ENCODE peak calls at places on chromosome 13, in eight cellular contexts. Q is progenitor cell of endocrine pancreas, O is tibial artery, T is transverse colon, B is colonic mucosa, V is cardiac fibroblast, I is astrocyte of the spinal cord, U is AG10803. M is an unnamed sample.

GRCh38 chr13:53151692-53152421 is 123.2 kb downstream of the OLFM4 start:
- DNase-seq in Q (peak; percentile 30), O (no peak), T (peak; percentile 44), B (peak; percentile 60), V (peak; percentile 11), I (no peak), U (peak; percentile 32), M (no peak)

GRCh38 chr13:97566907-97567306 is 132.9 kb downstream of the RAP2A start:
- DNase-seq in Q (no peak), O (no peak), T (no peak), B (no peak), V (no peak), I (no peak), U (no peak), M (no peak)

GRCh38 chr13:22061806-22062391 is 391.0 kb downstream of the FGF9 start:
- DNase-seq in Q (no peak), O (no peak), T (no peak), B (no peak), V (no peak), I (no peak), U (no peak), M (no peak)

GRCh38 chr13:97395437-97396136 is 38.4 kb upstream of the RAP2A start:
- DNase-seq in Q (no peak), O (no peak), T (no peak), B (no peak), V (peak; percentile 37), I (peak; percentile 19), U (peak; percentile 37), M (no peak)

GRCh38 chr13:101623469-101624209 is 171.2 kb downstream of the ITGBL1 start:
- DNase-seq in Q (no peak), O (no peak), T (no peak), B (no peak), V (no peak), I (peak; percentile 38), U (no peak), M (no peak)

GRCh38 chr13:26222523-26223046 is 471 bp upstream of the RNF6 start:
- DNase-seq in Q (no peak), O (no peak), T (no peak), B (no peak), V (no peak), I (no peak), U (no peak), M (no peak)

GRCh38 chr13:39835253-39835652 is 179.8 kb downstream of the COG6 start:
- DNase-seq in Q (no peak), O (no peak), T (no peak), B (no peak), V (no peak), I (peak; percentile 45), U (no peak), M (no peak)

GRCh38 chr13:43737524-43737923 is 49.2 kb downstream of the ENOX1 start:
- DNase-seq in Q (no peak), O (no peak), T (no peak), B (no peak), V (no peak), I (no peak), U (no peak), M (no peak)

GRCh38 chr13:54492995-54493394 is 1464.4 kb downstream of the OLFM4 start:
- DNase-seq in Q (no peak), O (no peak), T (no peak), B (no peak), V (no peak), I (no peak), U (no peak), M (no peak)

GRCh38 chr13:25982908-25983307 is 68.9 kb downstream of the SHISA2 start:
- DNase-seq in Q (no peak), O (no peak), T (no peak), B (no peak), V (no peak), I (no peak), U (no peak), M (no peak)

GRCh38 chr13:105037064-105037463 is 1498.4 kb downstream of the EFNB2 start:
- DNase-seq in Q (no peak), O (no peak), T (no peak), B (no peak), V (no peak), I (peak; percentile 27), U (no peak), M (no peak)

GRCh38 chr13:82698383-82698782 is 1183.9 kb downstream of the SLITRK1 start:
- DNase-seq in Q (no peak), O (no peak), T (no peak), B (no peak), V (no peak), I (no peak), U (no peak), M (no peak)

GRCh38 chr13:48244159-48244558 is 11.2 kb downstream of the ITM2B start:
- DNase-seq in Q (no peak), O (no peak), T (no peak), B (no peak), V (no peak), I (no peak), U (no peak), M (no peak)

GRCh38 chr13:102317593-102317992 is 84.3 kb downstream of the FGF14 start:
- DNase-seq in Q (no peak), O (peak; percentile 88), T (peak; percentile 47), B (peak; percentile 55), V (peak; percentile 81), I (peak; percentile 5), U (no peak), M (peak; percentile 54)

GRCh38 chr13:99215466-99215865 is 14.8 kb downstream of the UBAC2 start:
- DNase-seq in Q (no peak), O (no peak), T (no peak), B (no peak), V (no peak), I (no peak), U (no peak), M (no peak)

GRCh38 chr13:93227906-93228801 is 1.5 kb downstream of the GPC6 start:
- DNase-seq in Q (peak; percentile 71), O (peak; percentile 86), T (peak; percentile 32), B (peak; percentile 34), V (peak; percentile 93), I (peak; percentile 92), U (peak; percentile 89), M (no peak)

GRCh38 chr13:93244141-93244917 is 17.7 kb downstream of the GPC6 start:
- DNase-seq in Q (no peak), O (peak; percentile 67), T (no peak), B (no peak), V (peak; percentile 68), I (peak; percentile 66), U (peak; percentile 62), M (no peak)

GRCh38 chr13:99389520-99390304 is 82.5 kb upstream of the GPR183 start:
- DNase-seq in Q (no peak), O (no peak), T (no peak), B (no peak), V (no peak), I (no peak), U (no peak), M (no peak)

GRCh38 chr13:106156468-106156867 is 379.0 kb downstream of the EFNB2 start:
- DNase-seq in Q (no peak), O (no peak), T (no peak), B (no peak), V (peak; percentile 86), I (peak; percentile 98), U (peak; percentile 98), M (no peak)

GRCh38 chr13:49997935-49998334 is 1.1 kb downstream of the TRIM13 start:
- DNase-seq in Q (no peak), O (no peak), T (no peak), B (peak; percentile 31), V (no peak), I (no peak), U (peak; percentile 6), M (no peak)

GRCh38 chr13:46530084-46530935 is 22.7 kb upstream of the LRCH1 start:
- DNase-seq in Q (no peak), O (no peak), T (no peak), B (no peak), V (peak; percentile 33), I (peak; percentile 46), U (peak; percentile 22), M (no peak)

DNA sequence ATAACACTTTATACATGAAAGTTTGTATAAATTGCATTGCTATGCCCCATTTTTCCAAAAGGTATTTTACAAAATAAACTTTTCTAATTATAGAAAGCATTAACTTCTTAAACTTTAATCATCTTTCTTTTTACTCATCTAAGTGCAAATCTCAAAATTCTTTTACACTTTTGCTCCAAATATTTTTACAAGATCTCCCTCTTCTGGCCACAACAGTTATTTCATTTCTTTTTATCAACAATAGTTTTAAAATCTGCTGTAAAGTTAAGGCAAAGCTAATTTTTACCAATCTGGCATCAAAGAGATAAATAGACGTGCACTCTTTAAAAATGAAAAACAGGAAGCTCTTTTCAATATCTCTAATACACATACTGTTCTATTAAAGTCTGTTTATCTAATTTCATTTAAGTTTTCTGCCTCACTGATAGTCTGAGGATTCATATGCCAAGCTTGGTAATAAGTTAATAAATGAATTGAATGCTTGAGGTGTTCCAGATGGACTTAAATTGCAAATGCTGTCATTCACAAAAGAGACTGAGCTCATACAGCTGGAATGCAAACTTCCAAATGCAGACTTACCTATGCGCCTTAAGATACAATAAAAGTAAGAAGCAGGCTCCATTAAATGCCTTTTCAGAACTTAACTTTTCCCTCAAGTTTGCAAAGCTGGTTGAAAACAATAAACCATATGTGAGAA is 583.0 kb upstream of the ATXN8OS start:
- DNase-seq in Q (no peak), O (no peak), T (no peak), B (no peak), V (no peak), I (peak; percentile 17), U (no peak), M (no peak)
- TF ChIP-seq CTCF in Q (peak; percentile 67), O (no peak), T (no peak), B (no peak), V (no peak), I (peak; percentile 26), U (no peak), M (no peak)

GRCh38 chr13:94416454-94417080 is 62.9 kb downstream of the DCT start:
- DNase-seq in Q (peak; percentile 35), O (no peak), T (no peak), B (no peak), V (peak; percentile 28), I (no peak), U (no peak), M (no peak)
- TF ChIP-seq CTCF in Q (peak; percentile 81), O (no peak), T (no peak), B (peak; percentile 40), V (peak; percentile 44), I (peak; percentile 64), U (peak; percentile 42), M (no peak)

DNA sequence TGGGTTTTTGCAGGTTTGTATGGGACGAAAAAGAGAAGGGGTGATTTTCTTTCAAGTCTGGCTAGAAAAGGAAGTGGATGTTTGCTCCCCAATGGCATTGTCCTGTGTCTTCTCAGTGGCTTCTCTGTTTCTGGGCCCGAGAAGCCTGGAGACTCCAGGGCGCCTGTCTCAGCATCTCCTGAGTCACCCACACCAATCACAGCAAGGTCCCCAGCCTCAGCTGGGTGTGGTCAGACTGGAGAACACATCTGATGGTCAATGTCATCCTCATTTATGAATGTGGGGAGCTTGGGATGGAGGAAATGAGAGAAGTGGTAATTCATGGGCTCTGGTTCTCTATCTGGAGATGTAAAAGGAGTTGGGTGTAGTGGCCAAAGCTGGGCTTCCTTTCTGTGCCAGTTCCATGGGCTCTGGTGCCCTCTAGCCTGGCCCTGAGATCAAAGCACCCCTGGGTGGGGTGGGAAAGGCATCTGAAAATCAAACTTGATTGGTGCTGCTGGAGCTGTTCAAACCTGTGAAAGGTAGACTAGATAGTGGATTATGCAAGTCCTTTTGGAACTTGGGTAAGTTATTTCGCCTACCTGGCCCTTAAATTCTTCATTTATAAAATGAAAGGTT is 13.4 kb downstream of the RASL11A start:
- DNase-seq in Q (no peak), O (no peak), T (peak; percentile 21), B (peak; percentile 33), V (peak; percentile 49), I (no peak), U (peak; percentile 20), M (no peak)
- TF ChIP-seq CTCF in Q (no peak), O (peak; percentile 41), T (no peak), B (no peak), V (peak; percentile 38), I (peak; percentile 54), U (peak; percentile 53), M (peak; percentile 36)

GRCh38 chr13:111531505-111531904 is 211.1 kb downstream of the TEX29 start:
- DNase-seq in Q (no peak), O (no peak), T (no peak), B (no peak), V (peak; percentile 3), I (no peak), U (peak; percentile 3), M (no peak)
- TF ChIP-seq CTCF in Q (peak; percentile 33), O (no peak), T (no peak), B (no peak), V (no peak), I (no peak), U (no peak), M (no peak)